ENCODE peak calls at places on chromosomes 4 and X, in six cellular contexts. One of them, this sample, is unnamed.

GRCh38 chrX:70979136-70979762 is 48.4 kb upstream of the SLC7A3 start:
- DNase-seq in Daoy: peak
- DNase-seq in GM04504: peak
- DNase-seq in effector CD4-positive, alpha-beta T cell: no peak
- DNase-seq in ecto neural progenitor cell: peak
- DNase-seq in activated T-helper 9 cell treated with anti-CD3 and anti-CD28 coated beads, Interleukin-2, amount 50 U/mL, for 16 hours: no peak
- DNase-seq in this sample: peak

GRCh38 chr4:17323619-17324400 is 188.1 kb downstream of the QDPR start:
- DNase-seq in Daoy: no peak
- DNase-seq in GM04504: no peak
- DNase-seq in effector CD4-positive, alpha-beta T cell: no peak
- DNase-seq in ecto neural progenitor cell: no peak
- DNase-seq in activated T-helper 9 cell treated with anti-CD3 and anti-CD28 coated beads, Interleukin-2, amount 50 U/mL, for 16 hours: no peak
- DNase-seq in this sample: peak

GRCh38 chrX:153623310-153624029 is 23.5 kb upstream of the DUSP9 start:
- DNase-seq in Daoy: no peak
- DNase-seq in GM04504: no peak
- DNase-seq in effector CD4-positive, alpha-beta T cell: no peak
- DNase-seq in ecto neural progenitor cell: no peak
- DNase-seq in activated T-helper 9 cell treated with anti-CD3 and anti-CD28 coated beads, Interleukin-2, amount 50 U/mL, for 16 hours: no peak
- DNase-seq in this sample: no peak

GRCh38 chr4:71009796-71010588 is 16.5 kb downstream of the DCK start:
- DNase-seq in Daoy: no peak
- DNase-seq in GM04504: peak
- DNase-seq in effector CD4-positive, alpha-beta T cell: no peak
- DNase-seq in ecto neural progenitor cell: no peak
- DNase-seq in activated T-helper 9 cell treated with anti-CD3 and anti-CD28 coated beads, Interleukin-2, amount 50 U/mL, for 16 hours: no peak
- DNase-seq in this sample: no peak

GRCh38 chr4:3295837-3296624 is 3.2 kb downstream of the RGS12 start:
- DNase-seq in Daoy: no peak
- DNase-seq in GM04504: no peak
- DNase-seq in effector CD4-positive, alpha-beta T cell: no peak
- DNase-seq in ecto neural progenitor cell: peak
- DNase-seq in activated T-helper 9 cell treated with anti-CD3 and anti-CD28 coated beads, Interleukin-2, amount 50 U/mL, for 16 hours: no peak
- DNase-seq in this sample: no peak

GRCh38 chr4:184402239-184402638 is 72.1 kb downstream of the IRF2 start:
- DNase-seq in Daoy: no peak
- DNase-seq in GM04504: no peak
- DNase-seq in effector CD4-positive, alpha-beta T cell: no peak
- DNase-seq in ecto neural progenitor cell: no peak
- DNase-seq in activated T-helper 9 cell treated with anti-CD3 and anti-CD28 coated beads, Interleukin-2, amount 50 U/mL, for 16 hours: no peak
- DNase-seq in this sample: no peak

GRCh38 chrX:26574208-26574607 is 358.2 kb downstream of the MAGEB5 start:
- DNase-seq in Daoy: no peak
- DNase-seq in GM04504: no peak
- DNase-seq in effector CD4-positive, alpha-beta T cell: no peak
- DNase-seq in ecto neural progenitor cell: no peak
- DNase-seq in activated T-helper 9 cell treated with anti-CD3 and anti-CD28 coated beads, Interleukin-2, amount 50 U/mL, for 16 hours: no peak
- DNase-seq in this sample: no peak

GRCh38 chr4:166432125-166432524 is 559.1 kb downstream of the TLL1 start:
- DNase-seq in Daoy: no peak
- DNase-seq in GM04504: no peak
- DNase-seq in effector CD4-positive, alpha-beta T cell: no peak
- DNase-seq in ecto neural progenitor cell: no peak
- DNase-seq in activated T-helper 9 cell treated with anti-CD3 and anti-CD28 coated beads, Interleukin-2, amount 50 U/mL, for 16 hours: no peak
- DNase-seq in this sample: no peak

GRCh38 chr4:56424697-56425514 is 10.5 kb downstream of the PPAT start:
- DNase-seq in Daoy: no peak
- DNase-seq in GM04504: no peak
- DNase-seq in effector CD4-positive, alpha-beta T cell: peak
- DNase-seq in ecto neural progenitor cell: no peak
- DNase-seq in activated T-helper 9 cell treated with anti-CD3 and anti-CD28 coated beads, Interleukin-2, amount 50 U/mL, for 16 hours: no peak
- DNase-seq in this sample: peak

GRCh38 chrX:10235851-10236250 is 79.1 kb downstream of the CLCN4 start:
- DNase-seq in Daoy: peak
- DNase-seq in GM04504: peak
- DNase-seq in effector CD4-positive, alpha-beta T cell: no peak
- DNase-seq in ecto neural progenitor cell: no peak
- DNase-seq in activated T-helper 9 cell treated with anti-CD3 and anti-CD28 coated beads, Interleukin-2, amount 50 U/mL, for 16 hours: no peak
- DNase-seq in this sample: peak

GRCh38 chr4:186537843-186538521 is 17.4 kb downstream of the MTNR1A start:
- DNase-seq in Daoy: peak
- DNase-seq in GM04504: no peak
- DNase-seq in effector CD4-positive, alpha-beta T cell: no peak
- DNase-seq in ecto neural progenitor cell: no peak
- DNase-seq in activated T-helper 9 cell treated with anti-CD3 and anti-CD28 coated beads, Interleukin-2, amount 50 U/mL, for 16 hours: no peak
- DNase-seq in this sample: no peak

GRCh38 chr4:153916273-153916755 is 127.4 kb upstream of the SFRP2 start:
- DNase-seq in Daoy: no peak
- DNase-seq in GM04504: no peak
- DNase-seq in effector CD4-positive, alpha-beta T cell: no peak
- DNase-seq in ecto neural progenitor cell: no peak
- DNase-seq in activated T-helper 9 cell treated with anti-CD3 and anti-CD28 coated beads, Interleukin-2, amount 50 U/mL, for 16 hours: no peak
- DNase-seq in this sample: no peak

GRCh38 chr4:186621959-186622553 is 66.7 kb upstream of the MTNR1A start:
- DNase-seq in Daoy: peak
- DNase-seq in GM04504: peak
- DNase-seq in effector CD4-positive, alpha-beta T cell: no peak
- DNase-seq in ecto neural progenitor cell: no peak
- DNase-seq in activated T-helper 9 cell treated with anti-CD3 and anti-CD28 coated beads, Interleukin-2, amount 50 U/mL, for 16 hours: no peak
- DNase-seq in this sample: peak

GRCh38 chrX:17986440-17986839 is 125.3 kb upstream of the RAI2 start:
- DNase-seq in Daoy: no peak
- DNase-seq in GM04504: no peak
- DNase-seq in effector CD4-positive, alpha-beta T cell: no peak
- DNase-seq in ecto neural progenitor cell: no peak
- DNase-seq in activated T-helper 9 cell treated with anti-CD3 and anti-CD28 coated beads, Interleukin-2, amount 50 U/mL, for 16 hours: no peak
- DNase-seq in this sample: no peak

GRCh38 chr4:98632258-98632657 is 26.2 kb downstream of the TSPAN5 start:
- DNase-seq in Daoy: no peak
- DNase-seq in GM04504: no peak
- DNase-seq in effector CD4-positive, alpha-beta T cell: no peak
- DNase-seq in ecto neural progenitor cell: no peak
- DNase-seq in activated T-helper 9 cell treated with anti-CD3 and anti-CD28 coated beads, Interleukin-2, amount 50 U/mL, for 16 hours: no peak
- DNase-seq in this sample: no peak

GRCh38 chr4:177511611-177512010 is 69.4 kb upstream of the AGA start:
- DNase-seq in Daoy: no peak
- DNase-seq in GM04504: no peak
- DNase-seq in effector CD4-positive, alpha-beta T cell: no peak
- DNase-seq in ecto neural progenitor cell: no peak
- DNase-seq in activated T-helper 9 cell treated with anti-CD3 and anti-CD28 coated beads, Interleukin-2, amount 50 U/mL, for 16 hours: no peak
- DNase-seq in this sample: no peak

GRCh38 chr4:126737899-126738526 is 894.7 kb upstream of the INTU start:
- DNase-seq in Daoy: no peak
- DNase-seq in GM04504: no peak
- DNase-seq in effector CD4-positive, alpha-beta T cell: no peak
- DNase-seq in ecto neural progenitor cell: no peak
- DNase-seq in activated T-helper 9 cell treated with anti-CD3 and anti-CD28 coated beads, Interleukin-2, amount 50 U/mL, for 16 hours: no peak
- DNase-seq in this sample: no peak

GRCh38 chrX:82666355-82666754 is 841.7 kb upstream of the POU3F4 start:
- DNase-seq in Daoy: no peak
- DNase-seq in GM04504: no peak
- DNase-seq in effector CD4-positive, alpha-beta T cell: no peak
- DNase-seq in ecto neural progenitor cell: no peak
- DNase-seq in activated T-helper 9 cell treated with anti-CD3 and anti-CD28 coated beads, Interleukin-2, amount 50 U/mL, for 16 hours: no peak
- DNase-seq in this sample: no peak